ENCODE peak calls at places on chromosomes 4 and X, in nine cellular contexts. X is astrocyte of the spinal cord, K is fibroblast of mammary gland, O is AG09309, E is AG10803, B is pancreas, F is breast epithelium, T is A549, W is IMR-90. U is an unnamed sample.

GRCh38 chr4:47075241-47075640 is 43.9 kb downstream of the GABRB1 start:
- DNase-seq in X (peak; percentile 30), K (peak; percentile 32), O (no peak), E (no peak), B (no peak), F (no peak), T (no peak), W (peak; percentile 54), U (no peak)

GRCh38 chr4:20493761-20494353 is 206.4 kb upstream of the PACRGL start:
- DNase-seq in X (peak; percentile 7), K (peak; percentile 23), O (no peak), E (peak; percentile 60), B (no peak), F (no peak), T (no peak), W (peak; percentile 84), U (peak; percentile 65)

GRCh38 chrX:123731987-123732678 is 719 bp downstream of the THOC2 start:
- DNase-seq in X (peak; percentile 24), K (no peak), O (no peak), E (no peak), B (peak; percentile 19), F (no peak), T (peak; percentile 21), W (peak; percentile 10), U (no peak)

GRCh38 chr4:175298119-175298518 is 380.0 kb downstream of the ADAM29 start:
- DNase-seq in X (peak; percentile 53), K (peak; percentile 76), O (no peak), E (peak; percentile 16), B (no peak), F (no peak), T (no peak), W (peak; percentile 74), U (no peak)

GRCh38 chrX:1596676-1597344 is 5.4 kb downstream of the AKAP17A start:
- DNase-seq in X (no peak), K (no peak), O (no peak), E (no peak), B (no peak), F (no peak), T (no peak), W (no peak), U (no peak)

GRCh38 chrX:45233541-45233940 is 32.9 kb upstream of the DIPK2B start:
- DNase-seq in X (no peak), K (peak; percentile 15), O (no peak), E (peak; percentile 0), B (no peak), F (no peak), T (no peak), W (no peak), U (no peak)

GRCh38 chrX:11504234-11504633 is 161.5 kb downstream of the ARHGAP6 start:
- DNase-seq in X (no peak), K (no peak), O (no peak), E (no peak), B (no peak), F (no peak), T (peak; percentile 2), W (no peak), U (no peak)

GRCh38 chrX:98331407-98331806 is 1447.7 kb downstream of the RPA4 start:
- DNase-seq in X (no peak), K (no peak), O (no peak), E (no peak), B (no peak), F (no peak), T (no peak), W (no peak), U (no peak)

GRCh38 chr4:105277702-105278101 is 131.0 kb downstream of the TET2 start:
- DNase-seq in X (no peak), K (no peak), O (no peak), E (no peak), B (no peak), F (no peak), T (no peak), W (no peak), U (no peak)

GRCh38 chrX:153669174-153669890 is 4.3 kb downstream of the PNCK start:
- DNase-seq in X (no peak), K (peak; percentile 10), O (no peak), E (no peak), B (no peak), F (no peak), T (no peak), W (no peak), U (no peak)

GRCh38 chr4:127782025-127782274 is 172 bp upstream of the HSPA4L start:
- DNase-seq in X (peak; percentile 85), K (peak; percentile 77), O (peak; percentile 18), E (peak; percentile 76), B (no peak), F (peak; percentile 72), T (peak; percentile 85), W (peak; percentile 81), U (peak; percentile 12)

GRCh38 chr4:127782275-127783025 is at the start of gene HSPA4L:
- DNase-seq in X (peak; percentile 37), K (peak; percentile 25), O (no peak), E (peak; percentile 50), B (peak; percentile 89), F (peak; percentile 55), T (peak; percentile 72), W (peak; percentile 45), U (no peak)

GRCh38 chr4:127783026-127783769 is 1.1 kb downstream of the HSPA4L start:
- DNase-seq in X (peak; percentile 62), K (peak; percentile 65), O (no peak), E (peak; percentile 49), B (peak; percentile 78), F (peak; percentile 81), T (peak; percentile 64), W (peak; percentile 65), U (peak; percentile 3)

GRCh38 chr4:127781303-127782024 is 658 bp upstream of the HSPA4L start:
- DNase-seq in X (peak; percentile 57), K (peak; percentile 32), O (no peak), E (peak; percentile 46), B (no peak), F (peak; percentile 28), T (no peak), W (peak; percentile 15), U (no peak)

DNA sequence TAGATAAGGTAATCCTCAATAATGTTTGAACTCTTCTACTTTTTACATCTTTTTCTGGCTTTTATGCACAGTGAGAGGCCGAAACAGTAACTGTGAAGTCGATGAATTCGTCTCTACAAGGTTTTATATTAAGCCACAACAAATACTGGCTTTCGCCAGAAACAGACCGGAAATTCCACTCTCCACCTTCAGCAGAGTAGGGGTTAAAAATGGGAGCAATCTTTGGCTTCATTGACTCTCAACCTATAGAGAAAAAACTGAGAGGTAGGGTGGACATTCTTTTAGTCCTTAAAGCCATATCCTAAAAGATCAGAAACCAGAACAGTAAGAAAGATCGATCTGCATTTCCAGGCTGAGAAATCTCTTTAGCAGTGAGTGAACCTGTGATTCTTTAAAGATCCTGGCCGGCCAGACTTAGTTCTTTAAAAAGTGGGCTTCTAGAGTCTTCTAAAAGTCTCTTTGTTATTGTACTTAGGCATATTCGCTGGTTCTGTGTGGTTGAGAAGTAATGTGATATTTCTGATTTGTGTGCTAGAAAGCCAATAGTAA is 1.9 kb downstream of the HSPA4L start:
- DNase-seq in X (no peak), K (no peak), O (no peak), E (no peak), B (no peak), F (no peak), T (no peak), W (no peak), U (no peak)
- H3K4me3 ChIP-seq in X (no peak overlapping the region), K (no peak overlapping the region), O (no peak overlapping the region), E (no peak overlapping the region), B (peak overlapping the region; percentile 69), F (no peak overlapping the region), T (peak overlapping the region; percentile 83), W (no peak overlapping the region), U (no peak overlapping the region)

GRCh38 chrX:133745361-133745760 is 240.0 kb downstream of the GPC3 start:
- DNase-seq in X (no peak), K (no peak), O (no peak), E (no peak), B (no peak), F (no peak), T (no peak), W (no peak), U (no peak)
- TF ChIP-seq CTCF in X (no peak), K (no peak), O (no peak), E (no peak), B (no peak), F (no peak), T (no peak), W (no peak), U (no peak)

DNA sequence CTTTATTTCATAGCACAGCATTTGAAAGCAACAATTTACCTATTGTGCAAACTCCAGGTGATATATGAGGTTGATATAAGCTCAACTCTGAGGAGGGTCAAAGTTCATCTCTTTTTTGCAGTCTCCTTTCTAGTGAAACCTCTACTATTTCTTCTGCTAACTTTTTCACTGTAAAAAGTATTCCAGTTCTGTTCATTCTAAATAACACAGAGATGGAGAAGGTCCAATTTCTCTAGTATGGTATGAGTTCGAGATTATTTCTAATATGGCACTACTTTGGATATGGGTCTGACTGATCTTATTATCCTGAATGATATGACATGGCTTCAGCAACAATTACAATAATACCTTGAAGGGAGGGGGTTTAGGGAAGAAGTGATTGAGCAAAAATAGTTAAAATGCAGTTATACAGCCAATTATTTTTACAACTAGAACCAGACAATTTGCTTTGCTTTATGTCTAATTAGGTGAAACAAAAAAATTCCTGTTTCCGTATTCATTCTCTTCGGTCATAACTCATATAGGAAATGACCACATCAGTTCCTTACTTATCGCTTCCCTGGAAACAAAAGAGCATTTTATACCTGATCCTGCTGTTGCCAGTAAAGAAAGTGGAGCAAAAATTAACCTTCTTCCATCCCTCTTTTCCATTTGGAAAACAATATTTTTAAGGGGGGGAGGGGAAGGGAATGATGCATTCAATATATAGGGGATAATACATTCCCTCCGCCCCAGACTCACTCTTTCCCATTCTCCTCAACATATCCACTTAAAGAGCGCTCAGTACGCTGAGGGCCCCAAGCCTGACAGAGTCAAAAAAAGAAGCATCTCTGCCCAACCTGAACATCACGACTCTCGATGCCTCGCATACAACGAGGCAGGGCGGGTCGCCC is 1.0 kb downstream of the TBC1D9 start:
- DNase-seq in X (no peak), K (no peak), O (no peak), E (no peak), B (no peak), F (no peak), T (no peak), W (no peak), U (no peak)
- H3K4me3 ChIP-seq in X (peak overlapping the region; percentile 75), K (peak overlapping the region; percentile 63), O (peak overlapping the region; percentile 75), E (peak overlapping the region; percentile 83), B (peak overlapping the region; percentile 86), F (peak overlapping the region; percentile 83), T (peak overlapping the region; percentile 77), W (peak overlapping the region; percentile 89), U (peak overlapping the region; percentile 80)

GRCh38 chrX:65744965-65745364 is 77.5 kb downstream of the MSN start:
- DNase-seq in X (no peak), K (peak; percentile 35), O (no peak), E (peak; percentile 44), B (no peak), F (no peak), T (no peak), W (peak; percentile 41), U (no peak)

GRCh38 chrX:65741823-65742222 is 74.4 kb downstream of the MSN start:
- DNase-seq in X (no peak), K (no peak), O (no peak), E (no peak), B (no peak), F (no peak), T (no peak), W (no peak), U (no peak)

GRCh38 chrX:65745427-65745826 is 78.0 kb downstream of the MSN start:
- DNase-seq in X (no peak), K (no peak), O (no peak), E (no peak), B (no peak), F (no peak), T (no peak), W (no peak), U (no peak)

GRCh38 chrX:65750674-65751469 is 83.4 kb downstream of the MSN start:
- DNase-seq in X (no peak), K (no peak), O (no peak), E (peak; percentile 12), B (no peak), F (no peak), T (no peak), W (no peak), U (no peak)

GRCh38 chrX:65745992-65746391 is 78.5 kb downstream of the MSN start:
- DNase-seq in X (no peak), K (no peak), O (no peak), E (no peak), B (no peak), F (no peak), T (peak; percentile 11), W (no peak), U (no peak)
- TF ChIP-seq CTCF in X (peak; percentile 11), K (no peak), O (no peak), E (no peak), B (no peak), F (no peak), T (peak; percentile 20), W (peak; percentile 12), U (no peak)